ENCODE peak calls at places on chromosomes 12 and 14, in five cellular contexts. One of them, this sample, is unnamed.

GRCh38 chr14:61475316-61475715 is 153.9 kb downstream of the PRKCH start:
- DNase-seq in H1: no peak
- DNase-seq in fibroblast of lung: peak; percentile 63
- DNase-seq in Karpas-422: peak; percentile 95
- DNase-seq in neuronal stem cell: peak; percentile 37
- DNase-seq in this sample: no peak

GRCh38 chr12:7498832-7499231 is 4.7 kb downstream of the CD163 start:
- DNase-seq in H1: no peak
- DNase-seq in fibroblast of lung: peak; percentile 45
- DNase-seq in Karpas-422: no peak
- DNase-seq in neuronal stem cell: no peak
- DNase-seq in this sample: no peak

GRCh38 chr14:104799239-104799599 is 1.7 kb upstream of the ZBTB42 start:
- DNase-seq in H1: no peak
- DNase-seq in fibroblast of lung: no peak
- DNase-seq in Karpas-422: no peak
- DNase-seq in neuronal stem cell: no peak
- DNase-seq in this sample: no peak

GRCh38 chr14:23321572-23322547 is 603 bp downstream of the PABPN1 start:
- DNase-seq in H1: peak; percentile 63
- DNase-seq in fibroblast of lung: peak; percentile 59
- DNase-seq in Karpas-422: peak; percentile 83
- DNase-seq in neuronal stem cell: peak; percentile 18
- DNase-seq in this sample: no peak

GRCh38 chr12:26857465-26858176 is 24.6 kb upstream of the ITPR2 start:
- DNase-seq in H1: no peak
- DNase-seq in fibroblast of lung: no peak
- DNase-seq in Karpas-422: no peak
- DNase-seq in neuronal stem cell: no peak
- DNase-seq in this sample: no peak

GRCh38 chr12:124632510-124632909 is 65.1 kb upstream of the NCOR2 start:
- DNase-seq in H1: no peak
- DNase-seq in fibroblast of lung: peak; percentile 32
- DNase-seq in Karpas-422: no peak
- DNase-seq in neuronal stem cell: no peak
- DNase-seq in this sample: no peak

GRCh38 chr12:124592050-124592449 is 24.6 kb upstream of the NCOR2 start:
- DNase-seq in H1: no peak
- DNase-seq in fibroblast of lung: peak; percentile 79
- DNase-seq in Karpas-422: no peak
- DNase-seq in neuronal stem cell: no peak
- DNase-seq in this sample: no peak

GRCh38 chr12:29534935-29535334 is 37.4 kb upstream of the OVCH1 start:
- DNase-seq in H1: no peak
- DNase-seq in fibroblast of lung: no peak
- DNase-seq in Karpas-422: no peak
- DNase-seq in neuronal stem cell: no peak
- DNase-seq in this sample: no peak

GRCh38 chr14:89977668-89978067 is 21.9 kb downstream of the TDP1 start:
- DNase-seq in H1: no peak
- DNase-seq in fibroblast of lung: no peak
- DNase-seq in Karpas-422: no peak
- DNase-seq in neuronal stem cell: no peak
- DNase-seq in this sample: no peak

GRCh38 chr14:61320806-61321384 is 484 bp upstream of the PRKCH start:
- DNase-seq in H1: no peak
- DNase-seq in fibroblast of lung: no peak
- DNase-seq in Karpas-422: no peak
- DNase-seq in neuronal stem cell: no peak
- DNase-seq in this sample: no peak

GRCh38 chr12:131380961-131381705 is 329.8 kb upstream of the SFSWAP start:
- DNase-seq in H1: peak; percentile 62
- DNase-seq in fibroblast of lung: no peak
- DNase-seq in Karpas-422: no peak
- DNase-seq in neuronal stem cell: no peak
- DNase-seq in this sample: no peak

GRCh38 chr12:19443585-19443984 is 4.3 kb downstream of the AEBP2 start:
- DNase-seq in H1: no peak
- DNase-seq in fibroblast of lung: no peak
- DNase-seq in Karpas-422: no peak
- DNase-seq in neuronal stem cell: no peak
- DNase-seq in this sample: no peak
- H3K4me2 ChIP-seq in H1: no peak overlapping the region
- H3K4me2 ChIP-seq in fibroblast of lung: no peak overlapping the region
- H3K4me2 ChIP-seq in Karpas-422: no peak overlapping the region
- H3K4me2 ChIP-seq in neuronal stem cell: no peak overlapping the region
- H3K4me2 ChIP-seq in this sample: peak overlapping the region; percentile 79

DNA sequence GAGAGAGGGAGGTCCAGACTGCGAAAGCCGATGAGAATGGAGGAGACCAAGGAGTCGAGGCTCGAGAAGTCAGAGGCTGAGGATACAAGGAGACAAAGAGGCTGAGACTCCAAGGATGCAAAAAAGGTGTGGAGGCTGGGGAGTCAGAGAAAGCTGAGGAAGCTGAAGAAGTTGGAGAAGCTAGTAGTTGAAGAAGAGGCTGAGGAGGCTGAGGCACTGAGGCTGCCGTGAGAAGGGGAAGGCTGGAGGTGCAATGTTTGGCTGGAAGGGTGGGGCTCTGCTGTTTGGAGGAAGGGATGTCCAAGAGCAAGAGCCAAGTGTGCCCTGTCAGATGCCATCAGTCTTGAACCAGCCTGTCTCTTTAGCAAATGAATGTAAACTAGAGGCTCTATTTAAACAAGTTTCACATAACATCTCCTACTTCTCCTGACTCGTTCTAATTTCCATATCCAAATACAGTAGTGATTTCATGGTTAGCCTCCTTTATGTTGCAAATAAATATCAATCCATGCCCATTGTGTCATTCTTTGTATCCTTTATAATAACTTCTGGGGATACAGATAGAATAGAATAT is 10.8 kb upstream of the SPTSSA start:
- DNase-seq in H1: no peak
- DNase-seq in fibroblast of lung: no peak
- DNase-seq in Karpas-422: no peak
- DNase-seq in neuronal stem cell: no peak
- DNase-seq in this sample: no peak
- H3K9me3 ChIP-seq in H1: peaks cover 10% of the 10 kb centered on the region
- H3K9me3 ChIP-seq in fibroblast of lung: no peaks in the 10 kb centered on the region
- H3K9me3 ChIP-seq in Karpas-422: no peaks in the 10 kb centered on the region
- H3K9me3 ChIP-seq in neuronal stem cell: no peaks in the 10 kb centered on the region
- H3K9me3 ChIP-seq in this sample: no peaks in the 10 kb centered on the region

GRCh38 chr12:57893460-57894353 is 47.2 kb upstream of the CTDSP2 start:
- DNase-seq in H1: no peak
- DNase-seq in fibroblast of lung: peak; percentile 84
- DNase-seq in Karpas-422: no peak
- DNase-seq in neuronal stem cell: no peak
- DNase-seq in this sample: no peak

GRCh38 chr12:57894577-57895292 is 46.6 kb upstream of the ATP23 start:
- DNase-seq in H1: no peak
- DNase-seq in fibroblast of lung: no peak
- DNase-seq in Karpas-422: no peak
- DNase-seq in neuronal stem cell: no peak
- DNase-seq in this sample: no peak

GRCh38 chr12:57896437-57897201 is 44.7 kb upstream of the ATP23 start:
- DNase-seq in H1: peak; percentile 80
- DNase-seq in fibroblast of lung: peak; percentile 70
- DNase-seq in Karpas-422: no peak
- DNase-seq in neuronal stem cell: peak; percentile 40
- DNase-seq in this sample: no peak

GRCh38 chr12:57896139-57896436 is 45.3 kb upstream of the ATP23 start:
- DNase-seq in H1: no peak
- DNase-seq in fibroblast of lung: no peak
- DNase-seq in Karpas-422: no peak
- DNase-seq in neuronal stem cell: no peak
- DNase-seq in this sample: no peak

DNA sequence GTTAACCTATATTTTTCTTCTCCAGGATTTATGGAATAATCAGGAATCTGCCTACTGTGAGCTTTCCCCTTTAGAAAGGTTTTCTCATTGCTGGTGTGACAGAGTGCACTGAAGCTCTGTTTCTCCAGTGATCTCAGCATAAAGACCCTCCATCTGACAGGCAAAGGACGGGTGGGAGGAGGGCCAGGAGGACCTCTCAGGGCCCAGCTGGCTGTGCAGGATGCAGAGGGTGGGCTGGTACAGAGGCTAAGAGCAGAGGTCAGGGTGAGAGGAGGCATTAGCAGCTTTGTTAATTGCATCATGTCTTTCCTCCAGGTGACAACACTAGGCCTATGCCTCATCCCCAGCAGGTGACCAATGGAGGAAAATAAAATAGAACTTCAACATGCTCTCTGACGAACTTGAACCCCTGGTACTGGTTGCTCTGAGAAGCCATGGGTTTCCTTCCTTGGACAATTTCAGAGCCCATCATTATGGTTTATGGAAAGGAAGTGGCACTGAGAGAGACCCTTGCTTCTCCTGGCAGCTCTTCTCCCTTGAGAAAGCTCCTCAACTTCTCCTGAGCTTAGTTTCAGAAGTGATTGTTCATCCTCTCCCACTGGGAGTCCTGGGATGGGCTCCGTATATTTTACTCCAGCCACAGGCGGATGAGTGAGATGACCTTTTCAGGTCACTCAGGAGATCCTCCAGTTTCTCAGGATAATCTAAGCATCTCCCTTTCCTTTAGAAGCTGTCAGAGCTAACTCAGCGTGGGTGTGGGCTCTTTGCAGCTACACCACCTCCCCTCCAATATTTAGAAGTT is 45.8 kb upstream of the ATP23 start:
- DNase-seq in H1: no peak
- DNase-seq in fibroblast of lung: no peak
- DNase-seq in Karpas-422: no peak
- DNase-seq in neuronal stem cell: no peak
- DNase-seq in this sample: no peak
- H3K9ac ChIP-seq in H1: no peak overlapping the region
- H3K9ac ChIP-seq in fibroblast of lung: peak overlapping the region; percentile 84
- H3K9ac ChIP-seq in Karpas-422: no peak overlapping the region
- H3K9ac ChIP-seq in neuronal stem cell: no peak overlapping the region
- H3K9ac ChIP-seq in this sample: no peak overlapping the region

GRCh38 chr14:24340606-24341005 is 815 bp upstream of the RIPK3 start:
- DNase-seq in H1: no peak
- DNase-seq in fibroblast of lung: no peak
- DNase-seq in Karpas-422: no peak
- DNase-seq in neuronal stem cell: no peak
- DNase-seq in this sample: no peak

GRCh38 chr14:24337824-24338175 is 2.0 kb downstream of the RIPK3 start:
- DNase-seq in H1: no peak
- DNase-seq in fibroblast of lung: no peak
- DNase-seq in Karpas-422: no peak
- DNase-seq in neuronal stem cell: no peak
- DNase-seq in this sample: no peak

GRCh38 chr14:24337144-24337823 is 2.4 kb upstream of the ADCY4 start:
- DNase-seq in H1: no peak
- DNase-seq in fibroblast of lung: no peak
- DNase-seq in Karpas-422: no peak
- DNase-seq in neuronal stem cell: no peak
- DNase-seq in this sample: no peak

GRCh38 chr14:24338843-24339242 is 948 bp downstream of the RIPK3 start:
- DNase-seq in H1: no peak
- DNase-seq in fibroblast of lung: no peak
- DNase-seq in Karpas-422: no peak
- DNase-seq in neuronal stem cell: no peak
- DNase-seq in this sample: no peak

DNA sequence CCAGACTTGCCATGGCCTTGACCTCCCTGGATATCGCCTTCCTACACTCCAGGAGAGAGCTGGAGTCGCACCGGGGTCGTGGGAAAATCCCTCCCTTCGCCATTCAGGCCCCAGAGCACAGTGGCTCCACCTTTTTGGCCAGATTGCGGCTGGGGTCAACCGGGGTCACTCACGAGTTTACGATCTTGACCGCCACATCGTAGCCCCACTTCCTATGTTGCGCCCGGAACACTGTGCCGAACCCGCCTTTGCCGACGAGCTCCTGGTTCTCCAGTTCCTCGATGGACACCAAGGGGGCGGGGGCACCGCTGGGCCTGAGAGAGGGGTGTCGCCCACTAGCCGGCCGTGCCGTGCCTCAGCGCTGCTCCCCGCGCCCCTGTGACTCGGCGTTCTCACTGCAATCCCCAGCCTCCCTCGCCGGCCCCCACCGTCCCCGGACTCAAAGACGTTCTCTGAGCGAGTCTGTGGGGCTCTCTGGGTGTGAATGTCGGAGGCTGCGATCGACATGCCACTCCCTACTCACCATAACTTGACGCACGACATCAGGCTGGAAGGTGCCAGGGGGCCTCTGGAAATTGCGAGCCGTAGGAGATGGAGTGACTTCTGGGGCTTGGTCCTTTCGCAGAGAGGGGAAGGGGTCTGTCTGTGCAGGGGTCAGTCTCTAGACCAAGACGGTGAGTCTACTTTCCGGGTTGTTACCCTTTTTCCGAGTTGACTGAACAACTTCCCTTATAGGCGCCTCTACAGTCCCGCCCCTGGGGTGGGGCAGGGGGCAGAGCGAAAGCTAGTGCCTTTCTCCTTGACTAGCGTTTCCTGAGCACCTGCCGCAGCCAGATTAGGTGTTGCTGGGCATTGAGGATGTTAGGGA is at the start of gene RIPK3:
- DNase-seq in H1: peak; percentile 77
- DNase-seq in fibroblast of lung: no peak
- DNase-seq in Karpas-422: peak; percentile 77
- DNase-seq in neuronal stem cell: no peak
- DNase-seq in this sample: no peak
- H3K4me2 ChIP-seq in H1: peak within 1 kb of the TSS; percentile 100
- H3K4me2 ChIP-seq in fibroblast of lung: no peak within 1 kb of the TSS
- H3K4me2 ChIP-seq in Karpas-422: peak within 1 kb of the TSS; percentile 62
- H3K4me2 ChIP-seq in neuronal stem cell: peak within 1 kb of the TSS; percentile 66
- H3K4me2 ChIP-seq in this sample: peak within 1 kb of the TSS; percentile 97

GRCh38 chr14:42428996-42429395 is 822.3 kb downstream of the LRFN5 start:
- DNase-seq in H1: no peak
- DNase-seq in fibroblast of lung: no peak
- DNase-seq in Karpas-422: peak; percentile 77
- DNase-seq in neuronal stem cell: no peak
- DNase-seq in this sample: peak; percentile 44
- H3K9me3 ChIP-seq in H1: no peaks in the 10 kb centered on the region
- H3K9me3 ChIP-seq in fibroblast of lung: no peaks in the 10 kb centered on the region
- H3K9me3 ChIP-seq in Karpas-422: no peaks in the 10 kb centered on the region
- H3K9me3 ChIP-seq in neuronal stem cell: no peaks in the 10 kb centered on the region
- H3K9me3 ChIP-seq in this sample: no peaks in the 10 kb centered on the region

GRCh38 chr12:115404761-115405470 is 720.9 kb upstream of the TBX3 start:
- DNase-seq in H1: no peak
- DNase-seq in fibroblast of lung: peak; percentile 94
- DNase-seq in Karpas-422: no peak
- DNase-seq in neuronal stem cell: no peak
- DNase-seq in this sample: peak; percentile 30
- H3K9ac ChIP-seq in H1: no peak overlapping the region
- H3K9ac ChIP-seq in fibroblast of lung: no peak overlapping the region
- H3K9ac ChIP-seq in Karpas-422: no peak overlapping the region
- H3K9ac ChIP-seq in neuronal stem cell: no peak overlapping the region
- H3K9ac ChIP-seq in this sample: no peak overlapping the region

GRCh38 chr12:93766371-93766770 is 89.2 kb downstream of the CRADD start:
- DNase-seq in H1: no peak
- DNase-seq in fibroblast of lung: no peak
- DNase-seq in Karpas-422: no peak
- DNase-seq in neuronal stem cell: no peak
- DNase-seq in this sample: no peak
- H3K4me2 ChIP-seq in H1: no peak overlapping the region
- H3K4me2 ChIP-seq in fibroblast of lung: no peak overlapping the region
- H3K4me2 ChIP-seq in Karpas-422: no peak overlapping the region
- H3K4me2 ChIP-seq in neuronal stem cell: no peak overlapping the region
- H3K4me2 ChIP-seq in this sample: no peak overlapping the region